ENCODE peak calls at places on chromosomes 12 and 14, in seven cellular contexts. One of them, this sample, is unnamed.

GRCh38 chr12:116402163-116402939 is 124.9 kb upstream of the MED13L start:
- DNase-seq in putamen: no peak
- DNase-seq in RPMI7951: no peak
- DNase-seq in EL: no peak
- DNase-seq in stimulated activated CD8-positive, alpha-beta memory T cell treated with anti-CD3 and anti-CD28 coated beads, Interleukin-15, amount 100 ng/mL, for 4 hours: no peak
- DNase-seq in HT1080: no peak
- DNase-seq in GM03348: no peak
- DNase-seq in this sample: no peak

GRCh38 chr12:89542912-89543592 is 17.2 kb upstream of the POC1B start:
- DNase-seq in putamen: peak; percentile 75
- DNase-seq in RPMI7951: peak; percentile 78
- DNase-seq in EL: peak; percentile 74
- DNase-seq in stimulated activated CD8-positive, alpha-beta memory T cell treated with anti-CD3 and anti-CD28 coated beads, Interleukin-15, amount 100 ng/mL, for 4 hours: peak; percentile 18
- DNase-seq in HT1080: peak; percentile 75
- DNase-seq in GM03348: peak; percentile 81
- DNase-seq in this sample: peak; percentile 60

GRCh38 chr14:92914087-92914656 is 8.8 kb upstream of the CHGA start:
- DNase-seq in putamen: no peak
- DNase-seq in RPMI7951: peak; percentile 19
- DNase-seq in EL: no peak
- DNase-seq in stimulated activated CD8-positive, alpha-beta memory T cell treated with anti-CD3 and anti-CD28 coated beads, Interleukin-15, amount 100 ng/mL, for 4 hours: no peak
- DNase-seq in HT1080: peak; percentile 28
- DNase-seq in GM03348: peak; percentile 62
- DNase-seq in this sample: no peak

GRCh38 chr14:100131181-100131580 is 28.3 kb downstream of the DEGS2 start:
- DNase-seq in putamen: no peak
- DNase-seq in RPMI7951: no peak
- DNase-seq in EL: no peak
- DNase-seq in stimulated activated CD8-positive, alpha-beta memory T cell treated with anti-CD3 and anti-CD28 coated beads, Interleukin-15, amount 100 ng/mL, for 4 hours: no peak
- DNase-seq in HT1080: no peak
- DNase-seq in GM03348: no peak
- DNase-seq in this sample: no peak

GRCh38 chr14:106790189-106791036 is 1264.0 kb downstream of the TMEM121 start:
- DNase-seq in putamen: no peak
- DNase-seq in RPMI7951: no peak
- DNase-seq in EL: peak; percentile 1
- DNase-seq in stimulated activated CD8-positive, alpha-beta memory T cell treated with anti-CD3 and anti-CD28 coated beads, Interleukin-15, amount 100 ng/mL, for 4 hours: peak; percentile 32
- DNase-seq in HT1080: peak; percentile 49
- DNase-seq in GM03348: no peak
- DNase-seq in this sample: peak; percentile 11

GRCh38 chr14:34592623-34593022 is 37.3 kb downstream of the SNX6 start:
- DNase-seq in putamen: no peak
- DNase-seq in RPMI7951: no peak
- DNase-seq in EL: no peak
- DNase-seq in stimulated activated CD8-positive, alpha-beta memory T cell treated with anti-CD3 and anti-CD28 coated beads, Interleukin-15, amount 100 ng/mL, for 4 hours: no peak
- DNase-seq in HT1080: no peak
- DNase-seq in GM03348: no peak
- DNase-seq in this sample: no peak

GRCh38 chr12:12240671-12241345 is 26.0 kb downstream of the LRP6 start:
- DNase-seq in putamen: peak; percentile 93
- DNase-seq in RPMI7951: peak; percentile 54
- DNase-seq in EL: no peak
- DNase-seq in stimulated activated CD8-positive, alpha-beta memory T cell treated with anti-CD3 and anti-CD28 coated beads, Interleukin-15, amount 100 ng/mL, for 4 hours: no peak
- DNase-seq in HT1080: no peak
- DNase-seq in GM03348: no peak
- DNase-seq in this sample: no peak

GRCh38 chr14:35553808-35554207 is 19.8 kb downstream of the INSM2 start:
- DNase-seq in putamen: no peak
- DNase-seq in RPMI7951: peak; percentile 6
- DNase-seq in EL: peak; percentile 43
- DNase-seq in stimulated activated CD8-positive, alpha-beta memory T cell treated with anti-CD3 and anti-CD28 coated beads, Interleukin-15, amount 100 ng/mL, for 4 hours: no peak
- DNase-seq in HT1080: peak; percentile 42
- DNase-seq in GM03348: peak; percentile 54
- DNase-seq in this sample: no peak

GRCh38 chr12:39867631-39868030 is 238.2 kb downstream of the SLC2A13 start:
- DNase-seq in putamen: no peak
- DNase-seq in RPMI7951: no peak
- DNase-seq in EL: no peak
- DNase-seq in stimulated activated CD8-positive, alpha-beta memory T cell treated with anti-CD3 and anti-CD28 coated beads, Interleukin-15, amount 100 ng/mL, for 4 hours: no peak
- DNase-seq in HT1080: no peak
- DNase-seq in GM03348: no peak
- DNase-seq in this sample: no peak

GRCh38 chr12:124004233-124004875 is 31.3 kb downstream of the ZNF664 start:
- DNase-seq in putamen: no peak
- DNase-seq in RPMI7951: no peak
- DNase-seq in EL: no peak
- DNase-seq in stimulated activated CD8-positive, alpha-beta memory T cell treated with anti-CD3 and anti-CD28 coated beads, Interleukin-15, amount 100 ng/mL, for 4 hours: no peak
- DNase-seq in HT1080: no peak
- DNase-seq in GM03348: no peak
- DNase-seq in this sample: no peak

GRCh38 chr14:81348086-81348485 is 52.0 kb downstream of the STON2 start:
- DNase-seq in putamen: no peak
- DNase-seq in RPMI7951: no peak
- DNase-seq in EL: no peak
- DNase-seq in stimulated activated CD8-positive, alpha-beta memory T cell treated with anti-CD3 and anti-CD28 coated beads, Interleukin-15, amount 100 ng/mL, for 4 hours: no peak
- DNase-seq in HT1080: no peak
- DNase-seq in GM03348: no peak
- DNase-seq in this sample: no peak

GRCh38 chr12:39037115-39037514 is 131.7 kb upstream of the CPNE8 start:
- DNase-seq in putamen: no peak
- DNase-seq in RPMI7951: no peak
- DNase-seq in EL: no peak
- DNase-seq in stimulated activated CD8-positive, alpha-beta memory T cell treated with anti-CD3 and anti-CD28 coated beads, Interleukin-15, amount 100 ng/mL, for 4 hours: no peak
- DNase-seq in HT1080: no peak
- DNase-seq in GM03348: no peak
- DNase-seq in this sample: no peak

GRCh38 chr12:6953417-6954315 is 2.5 kb downstream of the PTPN6 start:
- DNase-seq in putamen: no peak
- DNase-seq in RPMI7951: peak; percentile 57
- DNase-seq in EL: no peak
- DNase-seq in stimulated activated CD8-positive, alpha-beta memory T cell treated with anti-CD3 and anti-CD28 coated beads, Interleukin-15, amount 100 ng/mL, for 4 hours: peak; percentile 88
- DNase-seq in HT1080: peak; percentile 33
- DNase-seq in GM03348: no peak
- DNase-seq in this sample: no peak

GRCh38 chr12:124914392-124915248 is at the start of gene UBC:
- DNase-seq in putamen: peak; percentile 92
- DNase-seq in RPMI7951: peak; percentile 93
- DNase-seq in EL: peak; percentile 89
- DNase-seq in stimulated activated CD8-positive, alpha-beta memory T cell treated with anti-CD3 and anti-CD28 coated beads, Interleukin-15, amount 100 ng/mL, for 4 hours: peak; percentile 77
- DNase-seq in HT1080: peak; percentile 87
- DNase-seq in GM03348: peak; percentile 94
- DNase-seq in this sample: no peak

GRCh38 chr12:47247418-47247817 is 167.7 kb upstream of the AMIGO2 start:
- DNase-seq in putamen: peak; percentile 29
- DNase-seq in RPMI7951: peak; percentile 46
- DNase-seq in EL: no peak
- DNase-seq in stimulated activated CD8-positive, alpha-beta memory T cell treated with anti-CD3 and anti-CD28 coated beads, Interleukin-15, amount 100 ng/mL, for 4 hours: no peak
- DNase-seq in HT1080: no peak
- DNase-seq in GM03348: no peak
- DNase-seq in this sample: no peak

GRCh38 chr12:104643093-104643646 is 186.4 kb downstream of the CHST11 start:
- DNase-seq in putamen: no peak
- DNase-seq in RPMI7951: no peak
- DNase-seq in EL: no peak
- DNase-seq in stimulated activated CD8-positive, alpha-beta memory T cell treated with anti-CD3 and anti-CD28 coated beads, Interleukin-15, amount 100 ng/mL, for 4 hours: no peak
- DNase-seq in HT1080: no peak
- DNase-seq in GM03348: no peak
- DNase-seq in this sample: no peak

GRCh38 chr12:119229837-119230236 is 51.1 kb downstream of the HSPB8 start:
- DNase-seq in putamen: peak; percentile 42
- DNase-seq in RPMI7951: peak; percentile 15
- DNase-seq in EL: peak; percentile 28
- DNase-seq in stimulated activated CD8-positive, alpha-beta memory T cell treated with anti-CD3 and anti-CD28 coated beads, Interleukin-15, amount 100 ng/mL, for 4 hours: no peak
- DNase-seq in HT1080: peak; percentile 74
- DNase-seq in GM03348: peak; percentile 47
- DNase-seq in this sample: no peak

GRCh38 chr12:119869720-119870119 is 7.4 kb downstream of the CIT start:
- DNase-seq in putamen: no peak
- DNase-seq in RPMI7951: peak; percentile 93
- DNase-seq in EL: peak; percentile 93
- DNase-seq in stimulated activated CD8-positive, alpha-beta memory T cell treated with anti-CD3 and anti-CD28 coated beads, Interleukin-15, amount 100 ng/mL, for 4 hours: no peak
- DNase-seq in HT1080: peak; percentile 92
- DNase-seq in GM03348: peak; percentile 89
- DNase-seq in this sample: no peak

GRCh38 chr14:89813485-89814080 is 140.9 kb downstream of the EFCAB11 start:
- DNase-seq in putamen: no peak
- DNase-seq in RPMI7951: peak; percentile 15
- DNase-seq in EL: peak; percentile 94
- DNase-seq in stimulated activated CD8-positive, alpha-beta memory T cell treated with anti-CD3 and anti-CD28 coated beads, Interleukin-15, amount 100 ng/mL, for 4 hours: no peak
- DNase-seq in HT1080: no peak
- DNase-seq in GM03348: peak; percentile 87
- DNase-seq in this sample: peak; percentile 87

GRCh38 chr12:96360550-96360949 is 39.7 kb downstream of the CDK17 start:
- DNase-seq in putamen: no peak
- DNase-seq in RPMI7951: no peak
- DNase-seq in EL: no peak
- DNase-seq in stimulated activated CD8-positive, alpha-beta memory T cell treated with anti-CD3 and anti-CD28 coated beads, Interleukin-15, amount 100 ng/mL, for 4 hours: no peak
- DNase-seq in HT1080: no peak
- DNase-seq in GM03348: no peak
- DNase-seq in this sample: no peak

GRCh38 chr12:14810953-14811483 is 3.0 kb downstream of the SMCO3 start:
- DNase-seq in putamen: no peak
- DNase-seq in RPMI7951: peak; percentile 32
- DNase-seq in EL: peak; percentile 28
- DNase-seq in stimulated activated CD8-positive, alpha-beta memory T cell treated with anti-CD3 and anti-CD28 coated beads, Interleukin-15, amount 100 ng/mL, for 4 hours: no peak
- DNase-seq in HT1080: peak; percentile 49
- DNase-seq in GM03348: peak; percentile 31
- DNase-seq in this sample: peak; percentile 21

GRCh38 chr14:21874167-21874566 is 200.5 kb upstream of the OR4E1 start:
- DNase-seq in putamen: no peak
- DNase-seq in RPMI7951: no peak
- DNase-seq in EL: no peak
- DNase-seq in stimulated activated CD8-positive, alpha-beta memory T cell treated with anti-CD3 and anti-CD28 coated beads, Interleukin-15, amount 100 ng/mL, for 4 hours: no peak
- DNase-seq in HT1080: no peak
- DNase-seq in GM03348: no peak
- DNase-seq in this sample: no peak

GRCh38 chr14:88422919-88423318 is 37.5 kb downstream of the SPATA7 start:
- DNase-seq in putamen: peak; percentile 3
- DNase-seq in RPMI7951: peak; percentile 55
- DNase-seq in EL: peak; percentile 87
- DNase-seq in stimulated activated CD8-positive, alpha-beta memory T cell treated with anti-CD3 and anti-CD28 coated beads, Interleukin-15, amount 100 ng/mL, for 4 hours: no peak
- DNase-seq in HT1080: peak; percentile 82
- DNase-seq in GM03348: peak; percentile 48
- DNase-seq in this sample: peak; percentile 9

GRCh38 chr12:108594-108993 is 42.0 kb downstream of the IQSEC3 start:
- DNase-seq in putamen: no peak
- DNase-seq in RPMI7951: no peak
- DNase-seq in EL: no peak
- DNase-seq in stimulated activated CD8-positive, alpha-beta memory T cell treated with anti-CD3 and anti-CD28 coated beads, Interleukin-15, amount 100 ng/mL, for 4 hours: no peak
- DNase-seq in HT1080: no peak
- DNase-seq in GM03348: no peak
- DNase-seq in this sample: peak; percentile 29

GRCh38 chr12:2806700-2807099 is 5.8 kb upstream of the ITFG2 start:
- DNase-seq in putamen: no peak
- DNase-seq in RPMI7951: peak; percentile 9
- DNase-seq in EL: no peak
- DNase-seq in stimulated activated CD8-positive, alpha-beta memory T cell treated with anti-CD3 and anti-CD28 coated beads, Interleukin-15, amount 100 ng/mL, for 4 hours: no peak
- DNase-seq in HT1080: no peak
- DNase-seq in GM03348: no peak
- DNase-seq in this sample: no peak

GRCh38 chr14:73786942-73787759 is 64.5 kb upstream of the PTGR2 start:
- DNase-seq in putamen: peak; percentile 76
- DNase-seq in RPMI7951: peak; percentile 42
- DNase-seq in EL: peak; percentile 53
- DNase-seq in stimulated activated CD8-positive, alpha-beta memory T cell treated with anti-CD3 and anti-CD28 coated beads, Interleukin-15, amount 100 ng/mL, for 4 hours: no peak
- DNase-seq in HT1080: no peak
- DNase-seq in GM03348: peak; percentile 68
- DNase-seq in this sample: no peak

GRCh38 chr12:52819731-52820510 is 6.0 kb upstream of the KRT4 start:
- DNase-seq in putamen: no peak
- DNase-seq in RPMI7951: no peak
- DNase-seq in EL: no peak
- DNase-seq in stimulated activated CD8-positive, alpha-beta memory T cell treated with anti-CD3 and anti-CD28 coated beads, Interleukin-15, amount 100 ng/mL, for 4 hours: no peak
- DNase-seq in HT1080: no peak
- DNase-seq in GM03348: no peak
- DNase-seq in this sample: no peak

GRCh38 chr14:74977901-74978385 is 22.5 kb upstream of the PGF start:
- DNase-seq in putamen: no peak
- DNase-seq in RPMI7951: no peak
- DNase-seq in EL: no peak
- DNase-seq in stimulated activated CD8-positive, alpha-beta memory T cell treated with anti-CD3 and anti-CD28 coated beads, Interleukin-15, amount 100 ng/mL, for 4 hours: no peak
- DNase-seq in HT1080: no peak
- DNase-seq in GM03348: no peak
- DNase-seq in this sample: no peak

This sample was measured in kidney glomerular epithelial cell.